ENCODE peak calls at places on chromosomes 11 and 22, in four cellular contexts. B, N, M and L are unnamed samples. For H3K4me1, the result is how much of the 10 kb centered on the place peaks cover.

GRCh38 chr11:46675949-46676348 is 24.5 kb downstream of the ARHGAP1 start:
- DNase-seq in N (no peak), M (no peak), B (peak), L (no peak)

GRCh38 chr11:131037873-131038272 is 121.6 kb upstream of the SNX19 start:
- DNase-seq in M (no peak), N (no peak), B (no peak), L (no peak)

GRCh38 chr11:120546312-120547205 is 35.0 kb downstream of the GRIK4 start:
- DNase-seq in M (no peak), B (no peak), N (no peak), L (peak)

GRCh38 chr22:20779813-20780148 is 5.9 kb downstream of the SERPIND1 start:
- DNase-seq in M (no peak), B (no peak), N (no peak), L (no peak)

GRCh38 chr22:20430641-20431519 is 6.7 kb downstream of the SCARF2 start:
- DNase-seq in M (no peak), N (peak), B (peak), L (peak)

GRCh38 chr22:45233386-45233785 is 7.3 kb downstream of the KIAA0930 start:
- DNase-seq in N (no peak), M (no peak), B (no peak), L (no peak)

GRCh38 chr11:77085652-77086051 is 17.0 kb upstream of the OMP start:
- DNase-seq in M (no peak), B (peak), N (peak), L (no peak)

GRCh38 chr22:48886604-48887393 is 940.9 kb downstream of the BRD1 start:
- DNase-seq in M (no peak), B (peak), N (peak), L (no peak)

GRCh38 chr11:101835465-101836063 is 79.2 kb upstream of the CEP126 start:
- DNase-seq in N (no peak), B (no peak), M (no peak), L (peak)

GRCh38 chr11:8336356-8337114 is 72.9 kb upstream of the LMO1 start:
- DNase-seq in B (no peak), N (no peak), M (no peak), L (no peak)

GRCh38 chr11:94400839-94401772 is at the start of gene GPR83:
- DNase-seq in B (no peak), M (no peak), N (no peak), L (peak)

GRCh38 chr11:32088117-32088941 is 2.5 kb upstream of the RCN1 start:
- DNase-seq in B (no peak), N (no peak), M (peak), L (peak)

GRCh38 chr11:27673979-27674663 is 26.1 kb downstream of the BDNF start:
- DNase-seq in B (no peak), M (no peak), N (no peak), L (no peak)

GRCh38 chr22:44337658-44338004 is 24.9 kb upstream of the SHISAL1 start:
- DNase-seq in M (no peak), N (peak), B (no peak), L (peak)

GRCh38 chr11:87179621-87180020 is 141.9 kb downstream of the TMEM135 start:
- DNase-seq in N (no peak), M (no peak), B (no peak), L (no peak)

GRCh38 chr11:63996512-63996911 is 10.3 kb downstream of the OTUB1 start:
- DNase-seq in B (no peak), M (no peak), N (no peak), L (no peak)

GRCh38 chr11:72577271-72577681 is 96.9 kb downstream of the PDE2A start:
- DNase-seq in M (no peak), B (peak), N (peak), L (no peak)

GRCh38 chr22:40289991-40290459 is 56.3 kb upstream of the ADSL start:
- DNase-seq in B (peak), N (no peak), M (no peak), L (no peak)

GRCh38 chr11:67119577-67120391 is 721 bp downstream of the KDM2A start:
- DNase-seq in B (no peak), N (peak), M (peak), L (peak)

GRCh38 chr11:62552931-62553838 is 6.6 kb upstream of the AHNAK start:
- DNase-seq in B (peak), M (peak), N (peak), L (peak)

GRCh38 chr22:18970948-18971315 is 34.8 kb upstream of the PRODH start:
- DNase-seq in N (no peak), M (no peak), B (no peak), L (no peak)

GRCh38 chr11:123407124-123407995 is 22.7 kb upstream of the GRAMD1B start:
- DNase-seq in B (peak), N (no peak), M (peak), L (peak)

GRCh38 chr11:103480421-103480820 is 371.2 kb downstream of the DYNC2H1 start:
- DNase-seq in B (no peak), N (no peak), M (no peak), L (no peak)

GRCh38 chr11:94563176-94563847 is 3.9 kb upstream of the PIWIL4 start:
- DNase-seq in N (no peak), M (no peak), B (no peak), L (peak)

GRCh38 chr11:134207538-134208239 is 16.1 kb downstream of the NCAPD3 start:
- DNase-seq in M (peak), N (no peak), B (peak), L (peak)

GRCh38 chr11:101915811-101916291 is 471 bp downstream of the ANGPTL5 start:
- DNase-seq in B (no peak), N (no peak), M (peak), L (peak)

GRCh38 chr11:105000167-105000566 is 22.8 kb downstream of the CASP5 start:
- DNase-seq in M (no peak), N (no peak), B (no peak), L (peak)

GRCh38 chr11:14642873-14643696 is 519 bp upstream of the PDE3B start:
- DNase-seq in N (peak), M (no peak), B (no peak), L (no peak)

GRCh38 chr11:65059959-65060824 is 1.8 kb upstream of the NAALADL1 start:
- DNase-seq in B (no peak), M (no peak), N (no peak), L (peak)

GRCh38 chr22:17844150-17844549 is 69.9 kb upstream of the BID start:
- DNase-seq in B (no peak), M (no peak), N (no peak), L (no peak)

GRCh38 chr11:67642148-67642475 is 2.5 kb upstream of the TBX10 start:
- DNase-seq in N (peak), B (no peak), M (no peak), L (no peak)

GRCh38 chr22:39089928-39090327 is 7.1 kb upstream of the APOBEC3H start:
- DNase-seq in N (no peak), B (no peak), M (no peak), L (peak)

GRCh38 chr11:64632237-64632636 is 41.2 kb downstream of the SLC22A12 start:
- DNase-seq in M (no peak), B (no peak), N (no peak), L (no peak)

DNA sequence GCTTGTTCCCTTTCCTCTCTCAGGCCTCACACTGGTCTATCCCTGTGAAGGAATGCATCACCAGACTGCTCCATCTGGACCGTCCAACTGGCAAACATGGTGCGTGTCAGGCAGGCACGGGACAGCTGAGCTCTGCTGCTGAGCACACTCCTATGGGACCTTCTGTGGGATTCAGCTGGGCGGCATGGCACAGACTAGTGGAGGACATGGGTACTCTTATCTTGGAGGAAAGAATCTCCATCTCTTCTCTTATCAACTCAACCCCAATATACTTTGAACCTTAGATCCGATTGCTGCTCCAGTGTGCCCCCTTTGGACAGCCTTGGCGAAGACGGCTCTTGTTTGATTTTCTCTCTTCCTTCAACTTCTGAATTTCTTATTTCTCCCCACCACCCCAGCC is 593.6 kb downstream of the ETS1 start:
- DNase-seq in N (no peak), B (no peak), M (no peak), L (no peak)
- H3K4me1 ChIP-seq in N (under half), B (under half), M (under half), L (under half)

DNA sequence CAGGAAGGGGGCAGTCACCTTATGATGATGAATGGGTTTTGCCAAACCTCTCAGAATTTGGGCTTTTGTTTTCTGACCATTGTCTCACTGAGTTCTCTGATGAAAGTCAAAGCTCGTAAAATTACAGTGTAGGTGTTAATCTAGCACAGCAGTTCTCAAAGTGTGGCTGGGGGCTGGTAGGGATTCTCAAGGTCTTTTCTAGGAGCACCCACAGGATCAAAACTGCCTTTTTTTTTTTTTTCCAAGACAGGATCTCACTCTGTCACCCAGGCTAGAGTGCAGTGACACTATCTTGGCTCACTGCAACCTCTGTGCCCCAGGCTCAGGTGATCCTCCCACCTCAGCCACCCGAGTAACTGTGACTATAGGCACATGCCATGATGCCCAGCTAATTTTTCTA is 66.1 kb downstream of the C22orf31 start:
- DNase-seq in M (no peak), N (no peak), B (no peak), L (no peak)
- H3K4me1 ChIP-seq in M (under half), N (under half), B (under half), L (under half)

DNA sequence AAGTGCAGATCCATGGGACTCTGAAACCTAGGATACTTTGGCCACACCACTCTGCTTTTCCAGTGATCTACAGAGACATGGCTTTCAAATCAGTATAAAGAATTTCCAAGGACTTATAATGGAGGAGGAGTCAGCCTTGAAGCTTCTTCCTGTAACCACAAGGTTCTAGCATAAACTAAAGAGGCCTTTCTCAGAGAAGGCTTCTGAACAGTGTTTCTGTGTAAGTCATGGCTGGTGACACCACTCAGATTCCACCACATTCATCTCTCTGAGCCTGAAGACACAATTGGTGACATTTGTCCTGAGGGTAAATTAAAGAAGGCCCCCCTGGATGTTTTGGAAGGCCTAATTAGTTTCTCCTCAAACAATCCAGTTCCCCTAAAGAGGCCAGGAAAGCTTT is 29.0 kb upstream of the ADORA2A start:
- DNase-seq in B (no peak), M (no peak), N (no peak), L (no peak)
- H3K4me1 ChIP-seq in B (under half), M (under half), N (under half), L (under half)

GRCh38 chr11:57310091-57310490 is 14.7 kb downstream of the TNKS1BP1 start:
- DNase-seq in B (no peak), N (no peak), M (no peak), L (no peak)

GRCh38 chr11:57312511-57313021 is 12.2 kb downstream of the TNKS1BP1 start:
- DNase-seq in N (peak), B (no peak), M (no peak), L (no peak)

GRCh38 chr11:57310630-57311086 is 14.1 kb downstream of the TNKS1BP1 start:
- DNase-seq in B (no peak), N (no peak), M (peak), L (peak)

GRCh38 chr11:57313071-57313787 is 11.5 kb downstream of the TNKS1BP1 start:
- DNase-seq in M (no peak), B (no peak), N (peak), L (no peak)

GRCh38 chr11:57311109-57311936 is 13.4 kb downstream of the TNKS1BP1 start:
- DNase-seq in N (peak), B (no peak), M (peak), L (peak)
- H3K4me1 ChIP-seq in N (under half), B (under half), M (half or more), L (under half)

GRCh38 chr22:29331213-29331612 is 15.7 kb upstream of the RASL10A start:
- DNase-seq in B (no peak), M (no peak), N (no peak), L (no peak)

GRCh38 chr22:29332886-29333496 is 17.5 kb upstream of the RASL10A start:
- DNase-seq in M (no peak), B (no peak), N (no peak), L (no peak)

GRCh38 chr22:29330291-29330690 is 14.8 kb upstream of the RASL10A start:
- DNase-seq in N (no peak), B (no peak), M (no peak), L (no peak)

GRCh38 chr22:29330753-29331152 is 15.3 kb upstream of the RASL10A start:
- DNase-seq in B (no peak), M (no peak), N (peak), L (no peak)

DNA sequence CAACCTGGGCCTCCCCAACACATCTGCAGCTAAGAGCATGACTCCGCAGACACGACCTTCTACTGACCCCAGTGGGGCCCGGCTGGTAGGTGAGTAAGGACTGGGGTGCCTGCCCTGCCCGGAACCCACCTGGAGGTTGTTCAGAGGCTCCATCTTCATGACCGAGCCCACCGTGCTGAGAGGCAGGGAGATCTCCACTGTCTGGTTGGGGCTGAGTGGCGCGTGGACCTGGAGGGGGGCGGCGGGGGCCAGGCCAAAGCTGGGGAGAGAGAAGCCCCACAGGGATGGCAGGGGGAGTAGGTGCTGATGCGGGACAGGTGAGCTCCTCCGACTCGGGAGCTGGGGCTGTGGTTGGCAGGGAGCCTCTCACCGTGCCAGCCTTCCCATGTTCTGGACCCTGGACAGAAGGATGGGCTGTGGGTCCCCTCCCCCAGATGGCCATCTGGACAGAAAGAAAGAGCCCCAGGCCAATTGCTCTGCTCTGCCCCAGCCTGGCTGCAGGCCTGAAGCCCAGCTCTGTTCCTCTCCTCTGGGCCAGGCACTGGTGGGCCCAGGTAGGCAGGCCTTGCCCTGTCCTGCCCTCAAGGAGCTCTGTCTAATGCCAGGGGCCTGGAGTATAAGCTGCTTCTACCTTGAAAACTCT is 16.3 kb upstream of the RASL10A start:
- DNase-seq in N (no peak), M (no peak), B (no peak), L (no peak)
- H3K4me1 ChIP-seq in N (under half), M (under half), B (under half), L (under half)

GRCh38 chr11:12813371-12814225 is 139.4 kb downstream of the TEAD1 start:
- DNase-seq in B (no peak), M (peak), N (peak), L (peak)
- H3K4me1 ChIP-seq in B (under half), M (half or more), N (half or more), L (half or more)

DNA sequence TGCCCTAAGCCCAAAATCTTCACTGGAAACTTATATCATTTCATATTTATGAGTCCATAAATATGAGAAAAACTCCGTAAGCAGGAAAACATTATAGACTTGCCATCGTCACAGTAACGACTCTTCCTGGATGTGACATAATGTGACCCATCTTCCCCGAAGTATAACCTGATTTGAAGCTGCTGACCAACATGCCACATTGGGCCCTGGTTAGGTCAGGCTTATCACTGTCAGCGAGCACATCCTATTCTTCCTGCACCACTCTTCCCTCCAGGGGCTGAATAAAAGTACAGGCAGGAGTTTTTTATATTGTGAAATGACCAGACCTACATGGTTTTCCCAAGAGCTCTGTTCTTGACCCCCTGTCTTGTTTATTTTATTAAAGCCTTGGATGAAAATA is 12.1 kb upstream of the BLID start:
- DNase-seq in M (no peak), N (no peak), B (no peak), L (no peak)
- H3K4me1 ChIP-seq in M (under half), N (under half), B (under half), L (half or more)

DNA sequence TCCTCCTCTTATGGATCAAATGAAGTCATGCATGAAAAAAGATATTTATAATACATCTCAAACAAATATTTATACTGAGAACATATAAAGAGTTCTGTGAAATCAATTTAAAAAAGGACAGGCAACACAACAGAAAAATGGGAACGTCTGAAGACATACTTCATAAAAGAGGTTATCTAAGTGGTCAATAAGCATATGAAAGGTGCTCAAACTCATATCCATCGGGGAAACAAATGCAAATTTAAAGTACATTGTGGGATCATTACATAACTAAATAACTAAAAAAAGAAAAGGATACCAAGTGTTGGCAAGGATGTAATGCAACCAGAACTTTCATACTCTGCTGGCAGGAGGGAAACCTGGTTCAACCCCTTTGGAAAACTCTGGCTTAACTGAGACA is 22.3 kb downstream of the TPST2 start:
- DNase-seq in N (no peak), M (no peak), B (no peak), L (no peak)
- H3K4me1 ChIP-seq in N (under half), M (under half), B (under half), L (under half)

GRCh38 chr22:26486394-26486793 is 2.7 kb downstream of the SRRD start:
- DNase-seq in B (no peak), N (no peak), M (no peak), L (no peak)
- H3K4me1 ChIP-seq in B (under half), N (under half), M (under half), L (under half)

GRCh38 chr11:9719949-9720646 is 56.2 kb downstream of the SWAP70 start:
- DNase-seq in B (no peak), N (no peak), M (no peak), L (peak)

GRCh38 chr11:9717719-9718118 is 53.8 kb downstream of the SWAP70 start:
- DNase-seq in N (no peak), M (no peak), B (no peak), L (peak)

GRCh38 chr11:9716275-9717039 is 52.6 kb downstream of the SWAP70 start:
- DNase-seq in B (no peak), M (no peak), N (no peak), L (peak)

GRCh38 chr11:9714540-9714939 is 50.7 kb downstream of the SWAP70 start:
- DNase-seq in B (no peak), N (no peak), M (no peak), L (peak)

DNA sequence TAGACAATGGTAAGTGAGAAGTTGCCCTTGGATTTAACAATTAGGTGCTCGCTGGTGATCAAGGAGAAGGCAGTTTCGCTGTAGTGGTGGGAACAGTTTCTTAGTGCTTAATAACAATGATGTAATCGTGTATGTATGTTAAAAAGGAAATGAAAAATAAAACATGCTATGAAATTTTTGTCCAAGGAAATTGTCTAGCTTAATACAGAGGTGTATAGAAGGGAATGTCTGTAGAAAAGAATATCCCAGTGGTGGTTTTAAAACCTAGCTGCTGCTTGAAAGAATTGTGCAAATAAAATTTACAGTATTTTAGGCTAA is 53.1 kb downstream of the SWAP70 start:
- DNase-seq in N (no peak), B (no peak), M (no peak), L (no peak)
- H3K4me1 ChIP-seq in N (under half), B (under half), M (under half), L (under half)